ENCODE peak calls at places on chromosomes 16 and 17, in six cellular contexts. K is H1, V is HepG2, O is GM12878, P is K562, L is GM12892. C is an unnamed sample.

GRCh38 chr16:84791088-84791487 is 28.7 kb upstream of the CRISPLD2 start:
- DNase-seq in K (no peak), V (no peak), O (no peak), P (no peak), L (no peak), C (no peak)

GRCh38 chr16:55322327-55322726 is 1.7 kb upstream of the IRX6 start:
- DNase-seq in K (no peak), V (no peak), O (no peak), P (no peak), L (no peak), C (no peak)

GRCh38 chr16:64150193-64150592 is 971.7 kb downstream of the CDH11 start:
- DNase-seq in K (no peak), V (no peak), O (no peak), P (no peak), L (no peak), C (no peak)

GRCh38 chr17:81513669-81514484 is 1.3 kb upstream of the ACTG1 start:
- DNase-seq in K (peak), V (peak), O (no peak), P (peak), L (no peak), C (no peak)

GRCh38 chr17:65930140-65930715 is 261.7 kb downstream of the CEP112 start:
- DNase-seq in K (no peak), V (no peak), O (no peak), P (no peak), L (no peak), C (no peak)

GRCh38 chr17:64400644-64401043 is 10.0 kb upstream of the PECAM1 start:
- DNase-seq in K (no peak), V (no peak), O (no peak), P (no peak), L (no peak), C (no peak)

GRCh38 chr17:47188266-47188665 is 829 bp downstream of the CDC27 start:
- DNase-seq in K (no peak), V (no peak), O (no peak), P (no peak), L (no peak), C (no peak)

GRCh38 chr17:68431661-68432071 is 25.6 kb downstream of the WIPI1 start:
- DNase-seq in K (peak), V (peak), O (no peak), P (peak), L (no peak), C (no peak)

GRCh38 chr17:44830359-44831269 is 527 bp upstream of the GJC1 start:
- DNase-seq in K (peak), V (no peak), O (no peak), P (no peak), L (no peak), C (no peak)

GRCh38 chr17:75722542-75723095 is 1.4 kb downstream of the ITGB4 start:
- DNase-seq in K (no peak), V (no peak), O (no peak), P (no peak), L (no peak), C (no peak)

GRCh38 chr17:75722076-75722475 is 817 bp downstream of the ITGB4 start:
- DNase-seq in K (no peak), V (no peak), O (no peak), P (no peak), L (no peak), C (no peak)

GRCh38 chr17:75719732-75720131 is 1.5 kb upstream of the ITGB4 start:
- DNase-seq in K (no peak), V (no peak), O (no peak), P (no peak), L (no peak), C (no peak)

GRCh38 chr17:75721463-75722011 is 278 bp downstream of the ITGB4 start:
- DNase-seq in K (peak), V (no peak), O (no peak), P (no peak), L (no peak), C (no peak)

GRCh38 chr17:75720656-75721462 is at the start of gene ITGB4:
- DNase-seq in K (peak), V (peak), O (no peak), P (peak), L (peak), C (peak)
- TF ChIP-seq POLR2A in K (no peak), V (no peak), O (no peak), P (no peak), L (no peak), C (no peak)

GRCh38 chr16:51719376-51719775 is 568.3 kb upstream of the SALL1 start:
- DNase-seq in K (no peak), V (no peak), O (no peak), P (no peak), L (no peak), C (no peak)

GRCh38 chr16:51713502-51713901 is 562.4 kb upstream of the SALL1 start:
- DNase-seq in K (no peak), V (no peak), O (no peak), P (no peak), L (no peak), C (no peak)

GRCh38 chr16:51710930-51711563 is 560.0 kb upstream of the SALL1 start:
- DNase-seq in K (no peak), V (no peak), O (no peak), P (no peak), L (no peak), C (no peak)

DNA sequence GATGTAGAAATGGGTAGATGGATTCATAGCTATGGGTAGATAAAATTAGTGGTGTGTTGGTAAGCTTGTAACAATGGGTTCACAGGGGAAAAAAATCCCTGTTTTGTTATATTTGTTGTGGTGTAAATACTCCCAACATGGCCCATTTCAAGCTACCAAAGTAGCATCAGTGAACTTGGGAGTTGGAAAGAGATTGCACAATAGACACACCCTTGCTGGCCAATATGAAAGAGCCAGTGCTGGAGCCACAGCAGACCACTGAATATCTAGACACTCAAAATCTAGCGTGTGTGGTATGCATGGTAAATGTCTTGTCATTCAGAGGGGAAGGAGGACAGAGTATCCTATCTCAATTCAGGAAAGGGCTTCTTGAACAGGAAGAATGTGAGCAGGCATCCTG is 565.1 kb upstream of the SALL1 start:
- DNase-seq in K (no peak), V (no peak), O (no peak), P (no peak), L (no peak), C (no peak)
- TF ChIP-seq TAF1 in K (no peak), V (no peak), O (no peak), P (no peak), L (no peak), C (no peak)

GRCh38 chr16:1169285-1170075 is 16.6 kb downstream of the CACNA1H start:
- DNase-seq in K (no peak), V (no peak), O (no peak), P (no peak), L (no peak), C (no peak)
- TF ChIP-seq POLR2A in K (no peak), V (no peak), O (no peak), P (no peak), L (no peak), C (no peak)

GRCh38 chr17:43559161-43559816 is 13.1 kb upstream of the ETV4 start:
- DNase-seq in K (no peak), V (peak), O (no peak), P (no peak), L (no peak), C (no peak)

GRCh38 chr17:43560461-43561427 is 14.6 kb upstream of the ETV4 start:
- DNase-seq in K (no peak), V (no peak), O (no peak), P (no peak), L (no peak), C (no peak)

GRCh38 chr17:43564080-43564594 is 18.0 kb upstream of the ETV4 start:
- DNase-seq in K (no peak), V (no peak), O (no peak), P (no peak), L (no peak), C (no peak)

GRCh38 chr17:43563262-43564079 is 17.3 kb upstream of the ETV4 start:
- DNase-seq in K (no peak), V (no peak), O (no peak), P (no peak), L (no peak), C (no peak)

DNA sequence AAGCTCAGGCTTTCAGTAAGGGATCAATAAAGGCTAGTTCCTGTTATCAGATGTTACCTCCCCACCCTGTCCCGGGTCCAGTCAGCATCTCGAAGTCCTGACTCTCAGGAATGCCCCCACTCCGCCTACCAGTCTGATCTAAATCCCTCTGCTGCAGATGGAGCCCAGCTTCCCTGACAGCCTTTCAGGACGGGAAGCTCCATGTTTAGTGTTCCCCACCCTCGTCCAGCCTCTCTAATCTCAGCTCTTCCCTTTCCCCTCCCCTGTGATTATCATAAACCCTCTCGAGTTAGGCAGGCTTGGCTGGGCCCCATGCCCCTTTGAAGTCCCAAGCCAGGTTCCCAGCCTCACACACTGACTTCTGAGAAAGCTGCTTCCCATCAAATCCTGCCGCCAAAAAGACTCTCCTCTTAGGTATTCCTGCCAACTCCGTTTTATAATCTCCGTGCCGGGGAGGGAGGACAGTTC is 16.6 kb upstream of the ETV4 start:
- DNase-seq in K (no peak), V (peak), O (no peak), P (no peak), L (no peak), C (no peak)
- TF ChIP-seq TAF1 in K (no peak), V (no peak), O (no peak), P (no peak), L (no peak), C (no peak)

GRCh38 chr17:28950752-28951427 is 428 bp downstream of the PHF12 start:
- DNase-seq in K (no peak), V (no peak), O (no peak), P (no peak), L (no peak), C (no peak)

GRCh38 chr17:28953444-28954118 is 2.3 kb upstream of the PHF12 start:
- DNase-seq in K (peak), V (peak), O (no peak), P (peak), L (no peak), C (no peak)

GRCh38 chr17:28950017-28950751 is 1.1 kb downstream of the PHF12 start:
- DNase-seq in K (peak), V (peak), O (no peak), P (peak), L (no peak), C (no peak)

GRCh38 chr17:28951991-28952975 is 965 bp upstream of the PHF12 start:
- DNase-seq in K (peak), V (peak), O (peak), P (peak), L (peak), C (peak)

GRCh38 chr17:28951428-28951990 is at the start of gene PHF12:
- DNase-seq in K (peak), V (peak), O (peak), P (peak), L (peak), C (peak)
- TF ChIP-seq POLR2A in K (no peak), V (peak), O (peak), P (peak), L (peak), C (peak)

DNA sequence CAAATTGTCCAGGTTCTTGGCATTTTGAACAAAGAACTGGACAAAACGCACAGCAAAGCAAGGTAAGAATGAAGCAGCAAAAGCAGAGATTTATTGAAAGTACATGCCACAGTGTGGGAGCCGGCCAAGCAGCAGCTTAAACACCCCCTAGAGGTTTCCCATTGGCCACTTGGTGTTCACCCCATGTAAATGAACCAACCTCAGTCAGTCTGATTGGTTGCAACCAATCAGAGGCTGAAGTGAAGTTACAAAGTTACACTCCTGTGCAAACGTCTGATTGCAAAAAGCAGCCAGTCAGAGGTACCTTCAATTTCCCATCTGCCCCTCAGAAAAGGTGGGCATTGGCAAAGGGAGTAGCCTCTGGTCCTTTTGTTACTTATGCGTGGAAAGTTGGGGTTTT is 8.8 kb upstream of the ZNF263 start:
- DNase-seq in K (no peak), V (peak), O (no peak), P (peak), L (no peak), C (no peak)
- TF ChIP-seq TAF1 in K (no peak), V (peak), O (no peak), P (no peak), L (no peak), C (no peak)

DNA sequence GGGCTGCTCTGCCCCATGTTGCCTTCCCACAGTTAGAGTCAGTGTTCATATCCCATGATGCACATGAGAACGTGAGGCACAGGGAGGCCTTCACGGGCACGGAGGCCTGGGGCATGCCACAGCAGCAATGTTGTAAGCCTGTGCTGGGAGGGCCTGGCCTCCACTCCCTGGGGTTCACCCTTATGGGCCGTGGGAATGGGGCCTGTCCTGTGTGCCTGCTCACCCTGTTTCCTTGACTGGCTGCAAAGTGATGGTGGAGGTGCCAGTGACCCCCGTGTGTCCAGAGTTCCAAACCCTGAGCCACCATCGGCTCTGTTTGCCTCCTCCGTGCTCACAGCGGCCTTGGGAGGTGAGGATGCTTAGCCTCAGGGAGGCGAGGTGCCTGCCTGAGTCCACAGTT is 9.6 kb downstream of the POLR3E start:
- DNase-seq in K (no peak), V (no peak), O (no peak), P (no peak), L (no peak), C (no peak)
- TF ChIP-seq POLR2A in K (no peak), V (no peak), O (no peak), P (no peak), L (no peak), C (no peak)

GRCh38 chr16:88716201-88716600 is 9.9 kb downstream of the CTU2 start:
- DNase-seq in K (no peak), V (no peak), O (no peak), P (no peak), L (no peak), C (no peak)
- TF ChIP-seq TAF1 in K (no peak), V (no peak), O (no peak), P (no peak), L (no peak), C (no peak)

DNA sequence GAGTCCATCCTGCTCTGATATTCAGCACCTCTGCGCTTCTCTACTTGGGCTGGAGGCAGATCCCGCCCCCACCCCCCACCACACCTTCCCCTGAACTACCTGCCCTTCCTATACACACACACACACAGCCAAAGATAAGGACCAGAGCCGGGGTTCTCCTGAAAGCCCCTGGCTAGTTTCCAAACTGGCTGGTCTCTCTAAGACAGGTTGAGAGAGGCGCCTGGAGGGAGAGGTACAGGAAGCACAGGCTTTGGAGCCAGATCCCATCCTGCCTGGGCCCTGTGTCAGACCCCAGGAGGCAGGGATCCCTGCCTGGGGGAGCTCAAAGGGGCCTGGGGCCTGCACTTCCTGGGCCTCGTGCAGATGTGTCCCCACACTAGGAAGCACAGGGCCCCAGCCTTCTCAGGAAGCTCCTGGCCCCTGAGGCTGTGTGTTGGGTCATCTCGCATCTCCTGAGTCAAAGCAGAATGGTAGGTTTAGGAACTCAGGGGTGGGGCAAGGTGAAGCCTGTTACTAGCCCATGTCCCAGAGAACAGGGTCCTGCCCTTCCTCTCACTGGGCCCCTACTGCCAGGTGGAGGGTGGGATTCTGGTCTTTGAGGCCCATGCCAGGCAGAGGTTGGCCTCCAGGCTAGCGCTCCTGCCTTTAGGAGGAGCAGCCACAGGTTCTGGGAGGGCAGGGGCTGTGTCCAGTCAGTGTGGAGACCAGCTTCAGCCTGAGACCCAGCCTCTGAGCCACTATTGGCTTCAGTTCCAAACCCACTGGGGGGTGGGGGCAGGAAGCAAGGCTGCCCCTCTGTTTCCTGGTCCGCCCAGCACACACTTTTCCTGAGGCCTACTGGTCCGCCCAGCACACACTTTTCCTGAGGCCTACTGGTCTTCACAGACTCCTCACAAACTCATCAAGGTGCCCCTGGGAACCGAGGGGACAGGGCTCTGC is 16.1 kb downstream of the SLC5A10 start:
- DNase-seq in K (no peak), V (no peak), O (no peak), P (peak), L (no peak), C (no peak)
- TF ChIP-seq POLR2A in K (no peak), V (no peak), O (peak), P (no peak), L (no peak), C (no peak)

DNA sequence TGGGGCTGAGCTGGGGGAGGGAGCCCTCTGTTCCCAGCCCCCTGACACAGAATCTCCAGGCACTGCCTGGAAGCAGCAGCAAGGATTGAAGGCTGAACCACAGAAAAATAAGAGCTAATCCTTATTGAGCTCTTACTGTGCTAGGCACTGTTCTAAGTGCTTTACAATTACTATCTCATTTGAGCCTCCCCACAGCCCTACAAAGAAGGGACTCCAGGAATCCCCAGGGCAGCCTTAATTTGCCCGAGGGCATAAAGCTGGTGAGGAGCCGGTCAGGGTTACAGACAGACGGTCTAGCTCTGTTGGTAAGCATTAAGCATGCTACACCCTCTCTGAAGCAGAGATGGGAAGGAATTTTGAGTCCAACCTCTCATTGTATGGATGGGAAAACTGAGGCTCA is 7.0 kb downstream of the SAMD14 start:
- DNase-seq in K (no peak), V (no peak), O (no peak), P (no peak), L (no peak), C (no peak)
- TF ChIP-seq TAF1 in K (no peak), V (no peak), O (no peak), P (no peak), L (no peak), C (no peak)